ENCODE peak calls at places on chromosomes 12 and 14, in eight cellular contexts. K is kidney; L is body of pancreas; X is naive thymus-derived CD4-positive, alpha-beta T cell; V is MM.1S; N is right lobe of liver; Z is small intestine; M is endodermal cell. S is an unnamed sample. For H3K4me1, the result is how much of the 10 kb centered on the place peaks cover.

GRCh38 chr14:20630340-20631022 is 11.0 kb downstream of the OR6S1 start:
- DNase-seq in V (peak), X (no peak), K (no peak), L (no peak), N (no peak), M (peak), Z (peak), S (no peak)

GRCh38 chr14:68593806-68594536 is 198.9 kb downstream of the ZFP36L1 start:
- DNase-seq in M (peak), X (no peak), L (no peak), Z (no peak), K (no peak), N (no peak), V (no peak), S (peak)

GRCh38 chr12:1744932-1745331 is 54.1 kb downstream of the ADIPOR2 start:
- DNase-seq in X (no peak), Z (no peak), V (no peak), M (no peak), L (no peak), K (no peak), N (no peak), S (no peak)

GRCh38 chr12:84996759-84997158 is 39.3 kb downstream of the TSPAN19 start:
- DNase-seq in M (no peak), V (no peak), L (no peak), Z (no peak), N (no peak), K (no peak), X (no peak), S (no peak)

GRCh38 chr12:11814362-11814761 is 164.9 kb downstream of the ETV6 start:
- DNase-seq in N (no peak), K (no peak), V (no peak), X (no peak), M (no peak), Z (no peak), L (no peak), S (no peak)

GRCh38 chr14:104517426-104517825 is 62.1 kb upstream of the C14orf180 start:
- DNase-seq in X (no peak), M (peak), Z (no peak), K (no peak), L (no peak), V (no peak), N (no peak), S (no peak)

GRCh38 chr14:104268725-104269436 is 130.5 kb downstream of the KIF26A start:
- DNase-seq in Z (no peak), L (peak), K (peak), M (peak), N (peak), X (no peak), V (no peak), S (no peak)

GRCh38 chr14:81582420-81582819 is 48.8 kb upstream of the SEL1L start:
- DNase-seq in V (no peak), M (no peak), N (no peak), Z (no peak), K (no peak), L (no peak), X (no peak), S (no peak)

GRCh38 chr12:66688836-66689439 is 10.1 kb upstream of the GRIP1 start:
- DNase-seq in K (no peak), L (peak), Z (peak), N (peak), V (peak), X (peak), M (peak), S (peak)

GRCh38 chr14:64387232-64387737 is 868 bp upstream of the MTHFD1 start:
- DNase-seq in L (no peak), N (peak), X (no peak), Z (peak), M (no peak), V (no peak), K (peak), S (no peak)

GRCh38 chr12:57614178-57614947 is 3.1 kb downstream of the ARHGEF25 start:
- DNase-seq in L (no peak), X (no peak), M (peak), V (peak), K (peak), Z (no peak), N (no peak), S (peak)

GRCh38 chr12:111730420-111730819 is 36.3 kb upstream of the ALDH2 start:
- DNase-seq in L (no peak), V (no peak), M (no peak), X (no peak), Z (no peak), N (peak), K (no peak), S (peak)

GRCh38 chr14:30840086-30840779 is 34.1 kb upstream of the COCH start:
- DNase-seq in N (no peak), X (no peak), Z (peak), V (no peak), M (no peak), K (no peak), L (no peak), S (no peak)

GRCh38 chr12:49055092-49055491 is 5.5 kb downstream of the KMT2D start:
- DNase-seq in V (no peak), M (no peak), X (no peak), Z (no peak), L (no peak), K (no peak), N (no peak), S (no peak)

GRCh38 chr12:104632724-104633181 is 176.0 kb downstream of the CHST11 start:
- DNase-seq in N (no peak), Z (no peak), L (no peak), K (peak), V (no peak), M (peak), X (no peak), S (no peak)

GRCh38 chr12:101925935-101926334 is 48.6 kb downstream of the DRAM1 start:
- DNase-seq in Z (no peak), N (no peak), X (no peak), V (no peak), M (no peak), K (no peak), L (no peak), S (no peak)

GRCh38 chr12:102957339-102958050 is at the start of gene ASCL1:
- DNase-seq in K (no peak), X (no peak), M (peak), N (no peak), Z (no peak), L (no peak), V (peak), S (no peak)

GRCh38 chr12:75722714-75723200 is 211.3 kb upstream of the KRR1 start:
- DNase-seq in X (no peak), N (no peak), M (no peak), K (no peak), L (peak), Z (peak), V (peak), S (peak)

GRCh38 chr14:64952598-64953309 is 10.2 kb upstream of the GPX2 start:
- DNase-seq in N (no peak), K (no peak), M (peak), X (no peak), Z (no peak), L (no peak), V (no peak), S (peak)

GRCh38 chr12:49891012-49891411 is 12.7 kb downstream of the FAIM2 start:
- DNase-seq in N (peak), X (no peak), K (peak), L (no peak), Z (no peak), V (no peak), M (no peak), S (no peak)

GRCh38 chr14:55600784-55601561 is 21.0 kb downstream of the KTN1 start:
- DNase-seq in V (no peak), M (no peak), Z (no peak), N (no peak), L (no peak), K (no peak), X (no peak), S (no peak)

GRCh38 chr14:32400480-32400879 is 71.4 kb downstream of the AKAP6 start:
- DNase-seq in M (no peak), L (no peak), Z (no peak), K (no peak), N (no peak), V (no peak), X (no peak), S (no peak)

GRCh38 chr12:113903381-113903863 is 62.7 kb downstream of the RBM19 start:
- DNase-seq in X (no peak), K (no peak), N (no peak), M (no peak), Z (no peak), V (no peak), L (no peak), S (no peak)

GRCh38 chr12:69688496-69689427 is 10.3 kb downstream of the BEST3 start:
- DNase-seq in N (peak), X (no peak), V (no peak), L (no peak), K (peak), M (peak), Z (peak), S (no peak)

GRCh38 chr12:7935773-7936581 is at the start of gene SLC2A3:
- DNase-seq in N (no peak), V (peak), M (peak), X (peak), L (no peak), K (no peak), Z (peak), S (peak)

GRCh38 chr14:23910081-23910875 is 43.3 kb upstream of the DHRS4 start:
- DNase-seq in L (peak), M (peak), Z (peak), V (no peak), X (peak), K (no peak), N (no peak), S (peak)

GRCh38 chr12:66365718-66366485 is 63.6 kb downstream of the HELB start:
- DNase-seq in Z (no peak), V (no peak), K (no peak), X (no peak), L (no peak), N (no peak), M (no peak), S (no peak)

GRCh38 chr14:91363776-91364523 is 53.7 kb downstream of the CCDC88C start:
- DNase-seq in X (no peak), L (no peak), K (peak), Z (no peak), M (peak), N (no peak), V (peak), S (peak)

GRCh38 chr12:112950701-112951100 is 12.4 kb downstream of the OAS3 start:
- DNase-seq in V (no peak), L (no peak), Z (no peak), K (no peak), N (no peak), M (peak), X (no peak), S (no peak)

GRCh38 chr14:76870146-76870545 is 43.9 kb downstream of the LRRC74A start:
- DNase-seq in X (no peak), V (no peak), L (no peak), N (no peak), Z (no peak), M (peak), K (no peak), S (no peak)

GRCh38 chr14:41072776-41073175 is 533.9 kb upstream of the LRFN5 start:
- DNase-seq in X (no peak), K (no peak), M (no peak), N (no peak), L (no peak), Z (no peak), V (no peak), S (no peak)

GRCh38 chr14:69713127-69713800 is 53.7 kb upstream of the SRSF5 start:
- DNase-seq in V (peak), K (no peak), Z (peak), M (peak), X (no peak), L (no peak), N (no peak), S (no peak)

GRCh38 chr14:54209501-54210231 is 187.1 kb upstream of the CDKN3 start:
- DNase-seq in Z (no peak), K (no peak), N (no peak), M (no peak), L (no peak), X (no peak), V (no peak), S (no peak)

GRCh38 chr12:71947645-71948105 is 9.0 kb downstream of the TPH2 start:
- DNase-seq in V (no peak), N (peak), K (no peak), M (peak), X (no peak), Z (peak), L (no peak), S (no peak)

DNA sequence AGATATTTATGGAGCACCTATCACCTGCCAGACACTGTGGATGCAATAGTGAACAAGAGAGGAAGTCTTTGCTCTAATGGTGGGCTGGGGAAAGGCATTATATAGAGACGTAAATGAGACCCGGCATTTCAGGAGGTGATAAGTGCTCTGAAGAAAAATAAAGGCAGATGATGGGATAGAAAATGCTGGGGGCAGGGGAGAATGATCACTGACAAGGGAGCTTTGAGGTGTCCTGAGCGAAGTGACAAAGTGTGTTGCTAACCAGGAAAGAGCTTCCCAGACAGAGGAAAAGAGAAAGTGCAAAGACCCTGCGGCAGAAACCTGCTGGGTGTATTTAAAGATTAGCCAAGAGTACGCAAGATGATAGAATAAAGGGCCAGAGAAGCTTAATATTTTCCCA is 1096.1 kb downstream of the BCL11B start:
- DNase-seq in L (no peak), V (no peak), M (no peak), X (no peak), N (no peak), K (no peak), Z (no peak), S (no peak)
- H3K4me1 ChIP-seq in L (under half), V (half or more), M (under half), X (half or more), N (under half), K (under half), Z (under half), S (under half)

GRCh38 chr14:51962678-51963077 is 26.7 kb upstream of the RTRAF start:
- DNase-seq in N (no peak), L (no peak), X (no peak), K (no peak), Z (no peak), V (no peak), M (no peak), S (no peak)
- H3K27ac ChIP-seq in N (no peak), L (no peak), X (peak), K (no peak), Z (no peak), V (no peak), M (no peak), S (no peak)

GRCh38 chr12:120061815-120062214 is 54.7 kb downstream of the RAB35 start:
- DNase-seq in L (no peak), N (no peak), V (no peak), K (no peak), Z (no peak), M (no peak), X (no peak), S (no peak)
- H3K4me1 ChIP-seq in L (under half), N (under half), V (under half), K (under half), Z (under half), M (under half), X (under half), S (under half)

GRCh38 chr12:26823391-26823790 is 9.6 kb downstream of the ITPR2 start:
- DNase-seq in N (no peak), X (no peak), V (no peak), Z (no peak), L (no peak), M (no peak), K (no peak), S (no peak)
- H3K27ac ChIP-seq in N (no peak), X (no peak), V (no peak), Z (no peak), L (no peak), M (no peak), K (no peak), S (no peak)

GRCh38 chr12:47387991-47388390 is 308.2 kb upstream of the AMIGO2 start:
- DNase-seq in V (no peak), N (no peak), L (no peak), Z (no peak), M (no peak), K (no peak), X (no peak), S (no peak)
- H3K4me1 ChIP-seq in V (under half), N (under half), L (under half), Z (under half), M (under half), K (under half), X (under half), S (under half)

GRCh38 chr12:47164730-47165439 is 85.1 kb upstream of the AMIGO2 start:
- DNase-seq in V (no peak), K (no peak), N (no peak), X (no peak), Z (no peak), L (no peak), M (no peak), S (no peak)
- H3K27ac ChIP-seq in V (no peak), K (no peak), N (no peak), X (no peak), Z (no peak), L (peak), M (no peak), S (no peak)

GRCh38 chr14:101809671-101810514 is 48.4 kb downstream of the PPP2R5C start:
- DNase-seq in L (peak), M (peak), N (peak), V (peak), K (peak), X (peak), Z (peak), S (peak)
- H3K4me1 ChIP-seq in L (half or more), M (under half), N (under half), V (under half), K (under half), X (under half), Z (under half), S (half or more)